ENCODE peak calls at places on chromosomes 2 and 18, in six cellular contexts. P, I, R, N, M and E are unnamed samples.
A peak's percentile ranks its signal among the peaks of the same experiment; 100 is the strongest.

GRCh38 chr18:47075098-47075883 is 39.9 kb upstream of the ELOA2 start:
- DNase-seq in P (no peak), R (no peak), N (peak; percentile 64), I (no peak), M (no peak), E (no peak)

GRCh38 chr18:77077401-77077800 is 55.2 kb downstream of the MBP start:
- DNase-seq in R (no peak), I (no peak), M (no peak), N (no peak), P (no peak), E (no peak)

GRCh38 chr18:36942264-36942663 is 113.3 kb downstream of the KIAA1328 start:
- DNase-seq in I (peak; percentile 20), R (no peak), P (peak; percentile 10), N (peak; percentile 48), M (no peak), E (no peak)

GRCh38 chr2:20465716-20466391 is 19.0 kb downstream of the RHOB start:
- DNase-seq in I (no peak), N (no peak), M (no peak), R (no peak), P (no peak), E (peak; percentile 29)

GRCh38 chr2:9219027-9219445 is 12.4 kb downstream of the ASAP2 start:
- DNase-seq in N (no peak), M (no peak), I (no peak), P (no peak), R (no peak), E (no peak)

GRCh38 chr2:155895016-155895415 is 437.5 kb downstream of the NR4A2 start:
- DNase-seq in P (no peak), I (no peak), M (no peak), N (no peak), R (no peak), E (no peak)

GRCh38 chr2:219629976-219630695 is 2.7 kb downstream of the SLC4A3 start:
- DNase-seq in M (no peak), P (no peak), R (no peak), I (no peak), N (no peak), E (no peak)

GRCh38 chr2:11030909-11031308 is 119.2 kb downstream of the KCNF1 start:
- DNase-seq in P (no peak), R (no peak), N (no peak), I (no peak), M (no peak), E (no peak)

GRCh38 chr2:176500921-176501320 is 231.7 kb downstream of the MTX2 start:
- DNase-seq in P (no peak), N (no peak), M (no peak), I (no peak), R (no peak), E (no peak)

GRCh38 chr18:67216846-67217245 is 299.7 kb downstream of the DSEL start:
- DNase-seq in P (no peak), R (no peak), I (no peak), N (no peak), M (no peak), E (no peak)

GRCh38 chr18:3248670-3249359 is 1.2 kb downstream of the MYL12A start:
- DNase-seq in I (no peak), P (peak; percentile 70), R (no peak), N (no peak), M (no peak), E (no peak)

GRCh38 chr2:44352510-44352909 is 8.8 kb downstream of the PREPL start:
- DNase-seq in P (no peak), M (no peak), N (no peak), I (no peak), R (no peak), E (no peak)

GRCh38 chr2:203897544-203897943 is 30.0 kb downstream of the CTLA4 start:
- DNase-seq in P (no peak), R (no peak), N (no peak), M (no peak), I (no peak), E (no peak)

GRCh38 chr2:188170356-188170755 is 121.3 kb upstream of the GULP1 start:
- DNase-seq in I (no peak), M (no peak), N (no peak), P (no peak), R (no peak), E (no peak)